ENCODE peak calls at places on chromosome 16, in seven cellular contexts. I is CD8-positive, alpha-beta T cell; A is GM23338; W is mucosa of descending colon; O is fibroblast of mammary gland; G is upper lobe of right lung; Y is pancreas. V is an unnamed sample.
A peak's percentile ranks its signal among the peaks of the same experiment; 100 is the strongest.

GRCh38 chr16:31874354-31875111 is 926 bp downstream of the ZNF267 start:
- DNase-seq in Y (no peak), O (peak; percentile 69), G (no peak), W (peak; percentile 29), I (no peak), A (no peak), V (peak; percentile 32)

GRCh38 chr16:86227801-86228200 is 282.5 kb upstream of the FOXF1 start:
- DNase-seq in G (no peak), I (no peak), O (peak; percentile 35), Y (no peak), A (no peak), W (no peak), V (no peak)

GRCh38 chr16:85819711-85820110 is 20.2 kb downstream of the COX4I1 start:
- DNase-seq in O (peak; percentile 4), I (no peak), G (peak; percentile 52), A (no peak), Y (no peak), W (no peak), V (no peak)

GRCh38 chr16:85676466-85676865 is 12.3 kb downstream of the GINS2 start:
- DNase-seq in G (no peak), I (no peak), O (no peak), Y (no peak), A (no peak), W (no peak), V (no peak)

GRCh38 chr16:56814537-56815432 is 50.2 kb upstream of the SLC12A3 start:
- DNase-seq in I (no peak), A (no peak), W (no peak), O (no peak), Y (no peak), G (no peak), V (no peak)

GRCh38 chr16:68978303-68978954 is 127.0 kb upstream of the HAS3 start:
- DNase-seq in O (no peak), Y (no peak), I (no peak), G (no peak), W (no peak), A (no peak), V (no peak)

GRCh38 chr16:80585764-80586163 is 45.0 kb downstream of the DYNLRB2 start:
- DNase-seq in I (no peak), W (no peak), O (no peak), A (no peak), G (no peak), Y (no peak), V (no peak)

GRCh38 chr16:83015871-83016270 is 389.1 kb downstream of the CDH13 start:
- DNase-seq in W (no peak), A (no peak), G (no peak), O (no peak), Y (no peak), I (no peak), V (no peak)

GRCh38 chr16:75621170-75621477 is 2.0 kb downstream of the ADAT1 start:
- DNase-seq in O (peak; percentile 47), W (no peak), Y (no peak), I (no peak), A (peak; percentile 51), G (no peak), V (no peak)
- TF ChIP-seq CTCF in O (peak; percentile 50), W (peak; percentile 33), Y (no peak), I (peak; percentile 38), A (peak; percentile 64), G (peak; percentile 26), V (peak; percentile 49)

GRCh38 chr16:14003119-14003570 is 68.0 kb upstream of the MRTFB start:
- DNase-seq in O (peak; percentile 84), A (peak; percentile 83), Y (peak; percentile 51), G (peak; percentile 88), I (no peak), W (peak; percentile 24), V (no peak)
- TF ChIP-seq CTCF in O (peak; percentile 3), A (no peak), Y (no peak), G (peak; percentile 19), I (no peak), W (no peak), V (no peak)

DNA sequence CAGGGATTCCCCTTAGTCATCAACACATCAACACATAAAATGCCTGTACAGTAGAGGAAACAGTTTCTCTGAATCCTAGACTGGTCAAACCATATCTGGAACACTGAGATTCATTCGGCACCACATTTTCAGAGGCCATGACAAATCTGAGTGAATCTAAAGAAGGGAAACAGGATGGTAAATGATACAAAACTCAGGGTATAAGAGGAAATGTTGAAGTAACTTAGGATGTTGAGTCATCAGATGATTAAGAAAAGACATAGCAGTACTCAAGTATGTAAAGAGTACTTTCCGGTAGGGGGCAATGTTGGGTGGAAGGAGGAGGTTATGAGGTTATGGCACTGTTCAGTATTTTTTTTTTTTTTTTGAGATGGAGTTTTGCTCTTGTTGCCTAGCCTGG is 358.5 kb upstream of the PMFBP1 start:
- DNase-seq in G (no peak), Y (no peak), W (no peak), A (peak; percentile 17), I (no peak), O (peak; percentile 85), V (no peak)
- TF ChIP-seq CTCF in G (no peak), Y (no peak), W (no peak), A (peak; percentile 27), I (no peak), O (peak; percentile 55), V (no peak)

DNA sequence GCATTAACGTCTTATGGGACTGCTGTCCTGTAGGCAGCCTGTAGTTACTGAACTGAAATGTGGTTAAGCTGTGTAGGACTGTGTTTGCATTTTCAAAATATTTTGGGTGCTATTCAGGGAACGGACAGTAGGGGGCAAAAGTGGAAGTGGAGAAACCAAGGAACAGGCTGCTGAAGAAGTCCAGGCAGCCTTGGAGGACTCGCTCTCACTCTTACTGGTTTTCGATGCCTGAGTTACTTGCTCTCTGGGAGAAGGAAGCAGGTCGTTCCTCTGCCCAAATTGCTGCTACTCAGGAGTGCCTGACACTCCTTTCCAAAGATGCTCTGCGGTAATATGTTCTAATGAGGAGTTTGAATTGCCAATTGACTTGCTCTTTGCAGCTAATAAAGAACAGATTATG is 64.5 kb upstream of the RBFOX1 start:
- DNase-seq in W (peak; percentile 46), Y (no peak), O (peak; percentile 1), A (peak; percentile 62), I (no peak), G (no peak), V (peak; percentile 25)
- TF ChIP-seq CTCF in W (peak; percentile 49), Y (peak; percentile 44), O (peak; percentile 33), A (peak; percentile 53), I (peak; percentile 18), G (peak; percentile 53), V (peak; percentile 68)

DNA sequence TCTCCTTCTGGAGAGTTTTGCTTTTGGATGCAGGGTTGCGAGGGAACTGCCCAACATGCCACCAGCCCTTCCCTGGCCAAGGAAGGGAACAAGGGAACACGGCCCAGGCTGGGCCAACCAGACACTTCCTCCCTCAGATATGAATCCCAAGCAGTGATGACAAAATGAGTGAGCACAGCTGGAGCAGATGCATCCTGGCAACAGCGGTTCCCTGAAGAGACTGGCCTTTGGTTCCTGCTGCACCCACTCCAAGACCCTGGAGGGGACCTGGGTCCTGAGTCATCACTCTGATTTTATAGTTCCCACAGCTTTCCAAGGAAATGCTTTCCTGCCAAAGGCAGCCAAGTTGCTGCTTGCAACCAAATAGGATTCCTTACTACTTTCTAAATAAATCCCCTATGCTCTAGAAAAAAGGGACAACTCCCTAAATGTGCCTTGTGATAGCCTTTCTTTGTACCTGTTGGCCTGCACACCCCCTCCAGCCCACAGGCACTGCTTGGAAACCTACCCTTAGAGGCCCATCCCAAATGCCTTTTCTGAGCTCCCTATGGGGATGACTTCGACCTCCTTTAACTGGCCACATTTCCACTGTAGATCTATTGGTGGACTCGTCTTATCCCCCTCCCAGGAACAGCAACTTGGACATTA is 5.3 kb downstream of the ST3GAL2 start:
- DNase-seq in A (no peak), W (peak; percentile 34), I (no peak), O (peak; percentile 96), Y (no peak), G (no peak), V (no peak)
- TF ChIP-seq CTCF in A (no peak), W (no peak), I (no peak), O (no peak), Y (no peak), G (no peak), V (no peak)

V was measured in D721Med.